ENCODE peak calls at places on chromosomes 6 and 20, in six cellular contexts. S is HTR-8/SVneo, R is posterior vena cava, N is cardiac fibroblast, Z is B cell, D is H54. B is an unnamed sample.

GRCh38 chr6:36851149-36851614 is 11.9 kb upstream of the CPNE5 start:
- DNase-seq in S (peak), R (no peak), N (peak), Z (no peak), D (peak), B (peak)

GRCh38 chr6:7325750-7326149 is 12.8 kb upstream of the SSR1 start:
- DNase-seq in S (no peak), R (no peak), N (no peak), Z (no peak), D (no peak), B (no peak)

GRCh38 chr6:147000545-147001488 is 203.4 kb upstream of the STXBP5 start:
- DNase-seq in S (no peak), R (no peak), N (peak), Z (no peak), D (no peak), B (peak)

GRCh38 chr6:147222160-147222838 is 18.1 kb downstream of the STXBP5 start:
- DNase-seq in S (no peak), R (no peak), N (peak), Z (no peak), D (no peak), B (peak)

GRCh38 chr6:136077834-136078576 is 172.1 kb downstream of the MTFR2 start:
- DNase-seq in S (peak), R (no peak), N (peak), Z (no peak), D (no peak), B (peak)

GRCh38 chr20:24027229-24027628 is 38.6 kb upstream of the GGTLC1 start:
- DNase-seq in S (no peak), R (peak), N (peak), Z (peak), D (no peak), B (peak)

GRCh38 chr20:57440678-57441509 is 49.7 kb downstream of the RBM38 start:
- DNase-seq in S (no peak), R (peak), N (peak), Z (no peak), D (no peak), B (peak)

GRCh38 chr20:8194721-8195120 is 62.7 kb downstream of the PLCB1 start:
- DNase-seq in S (no peak), R (no peak), N (no peak), Z (no peak), D (no peak), B (peak)

GRCh38 chr6:160120087-160120486 is 1.5 kb upstream of the SLC22A1 start:
- DNase-seq in S (no peak), R (no peak), N (no peak), Z (no peak), D (no peak), B (no peak)

GRCh38 chr6:5435449-5435848 is 174.1 kb downstream of the FARS2 start:
- DNase-seq in S (no peak), R (no peak), N (peak), Z (no peak), D (peak), B (peak)

GRCh38 chr6:79257381-79258205 is 23.1 kb upstream of the HMGN3 start:
- DNase-seq in S (no peak), R (no peak), N (peak), Z (no peak), D (no peak), B (no peak)

GRCh38 chr6:32947552-32948465 is 5.1 kb downstream of the HLA-DMA start:
- DNase-seq in S (peak), R (no peak), N (peak), Z (peak), D (no peak), B (peak)

GRCh38 chr20:15107952-15108351 is 770.5 kb upstream of the FLRT3 start:
- DNase-seq in S (no peak), R (no peak), N (no peak), Z (no peak), D (no peak), B (no peak)

GRCh38 chr6:26026833-26027490 is 60.3 kb upstream of the HFE start:
- DNase-seq in S (peak), R (peak), N (peak), Z (peak), D (no peak), B (peak)

GRCh38 chr6:106080106-106081095 is 5.7 kb upstream of the PRDM1 start:
- DNase-seq in S (no peak), R (no peak), N (no peak), Z (no peak), D (no peak), B (no peak)

GRCh38 chr6:17280552-17281090 is 540 bp upstream of the RBM24 start:
- DNase-seq in S (no peak), R (peak), N (no peak), Z (no peak), D (no peak), B (peak)

GRCh38 chr20:39800548-39800947 is 838.4 kb downstream of the DHX35 start:
- DNase-seq in S (no peak), R (peak), N (peak), Z (no peak), D (no peak), B (peak)

GRCh38 chr6:137794510-137795200 is 72.4 kb upstream of the TNFAIP3 start:
- DNase-seq in S (no peak), R (no peak), N (no peak), Z (no peak), D (no peak), B (no peak)

B was measured in AG10803.